ENCODE peak calls at places on chromosomes 2 and 18, in four cellular contexts. W is K562, H is dorsolateral prefrontal cortex, G is choroid plexus epithelial cell. K is an unnamed sample.

GRCh38 chr2:86831537-86831936 is 30.1 kb downstream of the CD8B start:
- DNase-seq in W (no peak), H (no peak), G (no peak), K (no peak)

GRCh38 chr18:58788971-58789797 is 75.5 kb upstream of the ZNF532 start:
- DNase-seq in W (no peak), H (no peak), G (peak; percentile 73), K (no peak)

GRCh38 chr18:850960-851359 is 38.9 kb upstream of the YES1 start:
- DNase-seq in W (no peak), H (no peak), G (no peak), K (no peak)

GRCh38 chr2:239153806-239154591 is 246.8 kb downstream of the HDAC4 start:
- DNase-seq in W (no peak), H (no peak), G (no peak), K (no peak)

GRCh38 chr2:128422571-128422970 is 103.9 kb upstream of the HS6ST1 start:
- DNase-seq in W (no peak), H (no peak), G (peak; percentile 74), K (no peak)

GRCh38 chr2:46490521-46491141 is 11.3 kb downstream of the TMEM247 start:
- DNase-seq in W (no peak), H (peak; percentile 72), G (peak; percentile 58), K (no peak)

GRCh38 chr2:33491685-33492084 is 15.2 kb downstream of the RASGRP3 start:
- DNase-seq in W (no peak), H (no peak), G (no peak), K (no peak)

GRCh38 chr2:119704670-119705120 is 25.7 kb downstream of the TMEM177 start:
- DNase-seq in W (no peak), H (no peak), G (no peak), K (no peak)

GRCh38 chr2:234243871-234244565 is 193.5 kb downstream of the SPP2 start:
- DNase-seq in W (no peak), H (no peak), G (peak; percentile 78), K (no peak)

GRCh38 chr2:11540148-11540995 is 6.5 kb downstream of the GREB1 start:
- DNase-seq in W (no peak), H (no peak), G (no peak), K (no peak)

GRCh38 chr2:191593622-191594416 is 84.1 kb upstream of the NABP1 start:
- DNase-seq in W (no peak), H (no peak), G (peak; percentile 39), K (no peak)

GRCh38 chr2:236663671-236664101 is 94.1 kb downstream of the ACKR3 start:
- DNase-seq in W (no peak), H (no peak), G (no peak), K (no peak)

GRCh38 chr2:161159829-161160225 is 401 bp upstream of the TANK start:
- DNase-seq in W (no peak), H (no peak), G (no peak), K (no peak)

GRCh38 chr18:26458526-26459232 is 89.7 kb downstream of the KCTD1 start:
- DNase-seq in W (no peak), H (no peak), G (no peak), K (no peak)

GRCh38 chr2:170354409-170354808 is 176.5 kb downstream of the MYO3B start:
- DNase-seq in W (no peak), H (no peak), G (no peak), K (no peak)

GRCh38 chr2:10497797-10498251 is 49.7 kb upstream of the ODC1 start:
- DNase-seq in W (peak; percentile 90), H (peak; percentile 71), G (peak; percentile 45), K (no peak)

GRCh38 chr2:36441816-36442215 is 86.2 kb downstream of the CRIM1 start:
- DNase-seq in W (no peak), H (no peak), G (no peak), K (no peak)
- H3K4me3 ChIP-seq in W (no peak overlapping the region), H (no peak overlapping the region), G (no peak overlapping the region), K (no peak overlapping the region)

GRCh38 chr2:176188969-176189665 is 649 bp downstream of the HOXD1 start:
- DNase-seq in W (no peak), H (no peak), G (no peak), K (no peak)

GRCh38 chr2:176189666-176190641 is 1.5 kb downstream of the HOXD1 start:
- DNase-seq in W (no peak), H (no peak), G (no peak), K (no peak)

GRCh38 chr2:176186024-176186423 is 2.4 kb upstream of the HOXD1 start:
- DNase-seq in W (no peak), H (no peak), G (no peak), K (no peak)

GRCh38 chr2:176187306-176188217 is 906 bp upstream of the HOXD1 start:
- DNase-seq in W (no peak), H (no peak), G (no peak), K (no peak)

GRCh38 chr2:176188218-176188968 is at the start of gene HOXD1:
- DNase-seq in W (peak; percentile 57), H (peak; percentile 72), G (no peak), K (no peak)
- H3K4me3 ChIP-seq in W (no peak within 1 kb of the TSS), H (peak within 1 kb of the TSS; percentile 71), G (peak within 1 kb of the TSS; percentile 42), K (peak within 1 kb of the TSS; percentile 8)

DNA sequence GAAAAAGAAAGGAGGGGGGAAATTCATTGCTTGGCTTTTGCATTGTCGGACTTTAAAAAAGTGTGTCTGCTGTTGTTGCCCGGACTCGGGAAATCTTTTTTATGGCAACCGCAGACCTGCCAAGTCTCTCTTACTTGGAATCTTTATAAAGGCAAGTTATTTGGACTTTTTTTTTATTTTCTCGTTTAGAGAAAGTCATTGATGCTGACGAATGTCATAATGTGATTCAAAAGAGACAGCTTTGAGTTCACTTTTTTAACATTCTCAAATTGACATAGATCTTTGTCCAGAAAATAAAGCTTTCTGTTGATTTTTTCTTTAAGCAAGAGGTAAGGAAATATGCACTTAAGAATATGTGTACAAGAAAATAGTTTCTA is 651 bp upstream of the ZNF521 start:
- DNase-seq in W (no peak), H (no peak), G (no peak), K (no peak)
- H3K4me3 ChIP-seq in W (peak overlapping the region; percentile 24), H (peak overlapping the region; percentile 57), G (peak overlapping the region; percentile 43), K (peak overlapping the region; percentile 32)

DNA sequence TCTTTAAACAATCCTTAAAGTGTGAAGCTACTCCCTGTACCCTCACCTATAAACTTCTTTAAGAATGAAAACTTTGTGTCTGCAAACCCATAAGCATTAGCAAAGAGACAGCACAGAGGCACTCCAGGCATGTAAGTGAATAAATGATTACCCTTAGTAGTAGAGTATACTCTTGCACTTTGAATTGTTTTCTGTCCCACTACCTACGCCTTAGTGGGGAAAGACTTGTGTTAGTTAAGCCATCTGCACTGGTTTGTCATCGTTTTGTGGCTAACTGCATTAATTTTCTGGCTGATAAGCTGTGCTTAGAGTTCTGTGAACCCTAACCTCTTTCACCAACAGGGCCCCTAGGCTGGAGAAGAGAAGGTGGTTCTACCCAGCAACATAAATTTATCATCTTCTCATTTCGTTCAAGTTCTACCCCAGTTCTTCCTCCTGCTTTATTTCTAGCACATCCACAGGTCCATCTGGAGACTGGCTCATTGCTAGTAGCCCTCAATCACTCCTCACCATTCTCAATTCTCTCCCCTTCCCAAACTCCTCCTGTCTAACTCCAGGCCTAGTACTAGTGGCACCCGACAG is 722 bp downstream of the LMAN2L start:
- DNase-seq in W (no peak), H (no peak), G (no peak), K (no peak)
- H3K4me3 ChIP-seq in W (peak overlapping the region; percentile 81), H (peak overlapping the region; percentile 87), G (peak overlapping the region; percentile 91), K (peak overlapping the region; percentile 100)

GRCh38 chr2:172021074-172021931 is 21.6 kb downstream of the METAP1D start:
- DNase-seq in W (peak; percentile 39), H (no peak), G (peak; percentile 9), K (no peak)
- H3K4me3 ChIP-seq in W (no peak overlapping the region), H (no peak overlapping the region), G (peak overlapping the region; percentile 6), K (no peak overlapping the region)

K was measured in iPS DF 6.9.